ENCODE peak calls at places on chromosomes 1 and 21, in five cellular contexts. Y is HuH-7.5, Q is amniotic stem cell, E is body of pancreas, H is germinal center. I is an unnamed sample.

GRCh38 chr21:25512095-25513086 is 94.9 kb downstream of the MRPL39 start:
- DNase-seq in Y (no peak), E (no peak), Q (no peak), H (no peak), I (no peak)

GRCh38 chr21:43733529-43734071 is 14.7 kb downstream of the PDXK start:
- DNase-seq in E (no peak), Q (no peak), Y (no peak), H (no peak), I (no peak)

GRCh38 chr1:234833646-234834045 is 223.7 kb upstream of the IRF2BP2 start:
- DNase-seq in E (no peak), H (no peak), Q (no peak), Y (no peak), I (no peak)

GRCh38 chr21:44365967-44366585 is 12.7 kb downstream of the TRPM2 start:
- DNase-seq in E (no peak), Q (no peak), H (no peak), Y (no peak), I (no peak)

GRCh38 chr1:239963861-239964260 is 127.8 kb upstream of the FMN2 start:
- DNase-seq in Y (no peak), H (no peak), E (no peak), Q (no peak), I (no peak)

GRCh38 chr1:228977741-228978140 is 242.5 kb downstream of the RHOU start:
- DNase-seq in H (no peak), Q (no peak), E (no peak), Y (no peak), I (no peak)

GRCh38 chr1:53799141-53799540 is 39.0 kb downstream of the NDC1 start:
- DNase-seq in Y (no peak), E (no peak), Q (no peak), H (no peak), I (no peak)

GRCh38 chr1:244918422-244919319 is 54.3 kb upstream of the HNRNPU start:
- DNase-seq in E (peak; percentile 33), Q (peak; percentile 10), H (peak; percentile 58), Y (peak; percentile 35), I (no peak)

I was measured in AG04450.